ENCODE peak calls at places on chromosomes 4 and X, in five cellular contexts. Q, J, F, B and U are unnamed samples.

GRCh38 chr4:91226838-91227237 is 1076.9 kb upstream of the GRID2 start:
- DNase-seq in F (no peak), B (no peak), Q (no peak), J (no peak), U (no peak)

GRCh38 chr4:53490965-53491622 is 100.2 kb downstream of the LNX1 start:
- DNase-seq in Q (peak; percentile 46), B (no peak), J (no peak), F (no peak), U (peak; percentile 75)

GRCh38 chr4:132642196-132642817 is 506.8 kb upstream of the PCDH10 start:
- DNase-seq in B (no peak), J (no peak), F (no peak), Q (no peak), U (no peak)

GRCh38 chr4:38409852-38410251 is 254.1 kb upstream of the KLF3 start:
- DNase-seq in J (no peak), B (no peak), F (no peak), Q (no peak), U (no peak)

GRCh38 chr4:8742546-8742945 is 129.1 kb downstream of the HMX1 start:
- DNase-seq in B (no peak), Q (no peak), J (no peak), F (no peak), U (no peak)

GRCh38 chrX:144293229-144293628 is 409.4 kb downstream of the UBE2NL start:
- DNase-seq in Q (no peak), B (no peak), F (no peak), J (no peak), U (no peak)

GRCh38 chr4:105196523-105197145 is 50.0 kb downstream of the TET2 start:
- DNase-seq in B (no peak), J (no peak), Q (no peak), F (no peak), U (no peak)

GRCh38 chrX:117376460-117376859 is 740.1 kb downstream of the KLHL13 start:
- DNase-seq in Q (no peak), J (no peak), F (no peak), B (no peak), U (no peak)

GRCh38 chr4:59553739-59554126 is 1646.4 kb upstream of the ADGRL3 start:
- DNase-seq in F (no peak), Q (no peak), B (no peak), J (no peak), U (no peak)

GRCh38 chrX:49754238-49754857 is 58.6 kb upstream of the PAGE1 start:
- DNase-seq in Q (peak; percentile 18), B (peak; percentile 60), F (peak; percentile 21), J (no peak), U (no peak)

GRCh38 chr4:101956068-101956805 is 165.7 kb downstream of the BANK1 start:
- DNase-seq in J (no peak), F (no peak), Q (no peak), B (no peak), U (no peak)

GRCh38 chrX:31236231-31236630 is 164.4 kb upstream of the FTHL17 start:
- DNase-seq in B (no peak), Q (no peak), F (no peak), J (no peak), U (no peak)
- H3K4me1 ChIP-seq in B (no peaks in the 10 kb centered on the region), Q (no peaks in the 10 kb centered on the region), F (no peaks in the 10 kb centered on the region), J (no peaks in the 10 kb centered on the region), U (no peaks in the 10 kb centered on the region)

GRCh38 chr4:73730854-73731253 is 9.5 kb upstream of the CXCL8 start:
- DNase-seq in Q (no peak), J (no peak), F (no peak), B (no peak), U (no peak)
- H3K4me1 ChIP-seq in Q (no peaks in the 10 kb centered on the region), J (no peaks in the 10 kb centered on the region), F (no peaks in the 10 kb centered on the region), B (no peaks in the 10 kb centered on the region), U (peaks cover 20% of the 10 kb centered on the region)

GRCh38 chr4:178712486-178712885 is 1270.2 kb upstream of the AGA start:
- DNase-seq in Q (no peak), F (no peak), J (no peak), B (no peak), U (no peak)
- H3K4me1 ChIP-seq in Q (no peaks in the 10 kb centered on the region), F (no peaks in the 10 kb centered on the region), J (no peaks in the 10 kb centered on the region), B (no peaks in the 10 kb centered on the region), U (no peaks in the 10 kb centered on the region)

DNA sequence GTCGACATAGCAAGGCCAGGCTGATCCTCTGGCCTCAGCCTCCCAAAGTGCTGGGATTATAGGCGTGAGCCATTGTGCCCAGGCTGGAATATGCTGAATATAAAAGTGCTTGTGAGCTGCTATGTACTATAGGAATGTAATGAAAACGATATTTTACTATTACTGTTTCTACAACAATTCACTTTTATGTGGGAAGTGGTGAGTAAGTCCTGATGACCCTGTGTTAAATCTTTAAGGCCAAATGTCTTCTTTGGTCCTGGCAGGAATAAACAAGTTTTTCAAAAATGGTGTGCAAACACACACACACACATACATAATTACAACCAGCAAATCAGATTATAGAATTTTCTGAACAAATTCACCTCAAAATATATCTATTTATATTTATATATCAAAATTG is 18.1 kb downstream of the SMIM14 start:
- DNase-seq in F (no peak), Q (no peak), J (no peak), B (no peak), U (no peak)
- H3K4me1 ChIP-seq in F (no peaks in the 10 kb centered on the region), Q (peaks cover 11% of the 10 kb centered on the region), J (peaks cover 17% of the 10 kb centered on the region), B (no peaks in the 10 kb centered on the region), U (peaks cover 29% of the 10 kb centered on the region)

GRCh38 chr4:153467897-153468262 is 1.7 kb downstream of the TMEM131L start:
- DNase-seq in B (no peak), F (no peak), Q (no peak), J (no peak), U (no peak)

GRCh38 chr4:153465583-153465921 is 608 bp upstream of the TMEM131L start:
- DNase-seq in J (peak; percentile 75), Q (no peak), B (peak; percentile 81), F (no peak), U (peak; percentile 72)

GRCh38 chr4:153465922-153466636 is at the start of gene TMEM131L:
- DNase-seq in B (peak; percentile 88), J (peak; percentile 83), F (peak; percentile 75), Q (peak; percentile 55), U (no peak)

GRCh38 chr4:153467154-153467896 is 1.2 kb downstream of the TMEM131L start:
- DNase-seq in Q (peak; percentile 36), B (peak; percentile 69), F (peak; percentile 63), J (peak; percentile 94), U (no peak)

GRCh38 chr4:153466637-153467153 is 535 bp downstream of the TMEM131L start:
- DNase-seq in J (peak; percentile 66), B (peak; percentile 61), Q (peak; percentile 22), F (peak; percentile 53), U (no peak)
- H3K4me1 ChIP-seq in J (peaks cover 32% of the 10 kb centered on the region), B (peaks cover 4% of the 10 kb centered on the region), Q (peaks cover 3% of the 10 kb centered on the region), F (peaks cover 32% of the 10 kb centered on the region), U (no peaks in the 10 kb centered on the region)